ENCODE peak calls at places on chromosomes 16 and 17, in six cellular contexts. U, H, O, K, S and Y are unnamed samples.
A peak's percentile ranks its signal among the peaks of the same experiment; 100 is the strongest.

GRCh38 chr16:53152321-53152720 is 97.5 kb downstream of the CHD9 start:
- DNase-seq in U (no peak), H (no peak), O (no peak), K (no peak), S (no peak), Y (no peak)

GRCh38 chr17:67360880-67361279 is 5.5 kb downstream of the PSMD12 start:
- DNase-seq in U (no peak), H (no peak), O (no peak), K (no peak), S (no peak), Y (no peak)

GRCh38 chr17:30495586-30495985 is 18.4 kb downstream of the GOSR1 start:
- DNase-seq in U (no peak), H (no peak), O (no peak), K (no peak), S (no peak), Y (no peak)

GRCh38 chr16:63890072-63890471 is 1231.8 kb downstream of the CDH11 start:
- DNase-seq in U (no peak), H (no peak), O (no peak), K (no peak), S (no peak), Y (no peak)

GRCh38 chr17:12512712-12513355 is 152.9 kb upstream of the MYOCD start:
- DNase-seq in U (no peak), H (no peak), O (no peak), K (no peak), S (no peak), Y (no peak)

GRCh38 chr16:85903576-85903975 is 4.6 kb downstream of the IRF8 start:
- DNase-seq in U (no peak), H (no peak), O (no peak), K (peak; percentile 87), S (no peak), Y (no peak)

GRCh38 chr17:79937981-79938695 is 97.5 kb downstream of the TBC1D16 start:
- DNase-seq in U (no peak), H (no peak), O (no peak), K (no peak), S (no peak), Y (no peak)

GRCh38 chr17:65537343-65537844 is 24.1 kb downstream of the AXIN2 start:
- DNase-seq in U (no peak), H (no peak), O (no peak), K (no peak), S (no peak), Y (no peak)

GRCh38 chr16:17757808-17758207 is 287.0 kb upstream of the XYLT1 start:
- DNase-seq in U (no peak), H (no peak), O (no peak), K (no peak), S (no peak), Y (no peak)

GRCh38 chr17:8155341-8156173 is 3.4 kb upstream of the PER1 start:
- DNase-seq in U (no peak), H (no peak), O (no peak), K (no peak), S (no peak), Y (no peak)

GRCh38 chr17:79023886-79024771 is at the start of gene C1QTNF1:
- DNase-seq in U (no peak), H (no peak), O (peak; percentile 62), K (no peak), S (no peak), Y (peak; percentile 56)

GRCh38 chr17:41697122-41697962 is 8.7 kb downstream of the EIF1 start:
- DNase-seq in U (no peak), H (peak; percentile 63), O (no peak), K (no peak), S (no peak), Y (no peak)

GRCh38 chr17:56751145-56751743 is 82.5 kb downstream of the C17orf67 start:
- DNase-seq in U (no peak), H (no peak), O (no peak), K (no peak), S (no peak), Y (no peak)

GRCh38 chr17:50465635-50466034 is 3.0 kb downstream of the CHAD start:
- DNase-seq in U (no peak), H (no peak), O (no peak), K (no peak), S (no peak), Y (no peak)

GRCh38 chr16:77336637-77337036 is 98.2 kb downstream of the ADAMTS18 start:
- DNase-seq in U (peak; percentile 15), H (no peak), O (no peak), K (no peak), S (no peak), Y (no peak)
- TF ChIP-seq TAF1 in U (no peak), H (no peak), O (no peak), K (no peak), S (no peak), Y (no peak)

GRCh38 chr17:75633484-75634375 is 496 bp downstream of the SMIM5 start:
- DNase-seq in U (peak; percentile 74), H (peak; percentile 95), O (peak; percentile 91), K (no peak), S (peak; percentile 91), Y (peak; percentile 81)
- TF ChIP-seq POLR2A in U (no peak), H (no peak), O (no peak), K (no peak), S (no peak), Y (no peak)

DNA sequence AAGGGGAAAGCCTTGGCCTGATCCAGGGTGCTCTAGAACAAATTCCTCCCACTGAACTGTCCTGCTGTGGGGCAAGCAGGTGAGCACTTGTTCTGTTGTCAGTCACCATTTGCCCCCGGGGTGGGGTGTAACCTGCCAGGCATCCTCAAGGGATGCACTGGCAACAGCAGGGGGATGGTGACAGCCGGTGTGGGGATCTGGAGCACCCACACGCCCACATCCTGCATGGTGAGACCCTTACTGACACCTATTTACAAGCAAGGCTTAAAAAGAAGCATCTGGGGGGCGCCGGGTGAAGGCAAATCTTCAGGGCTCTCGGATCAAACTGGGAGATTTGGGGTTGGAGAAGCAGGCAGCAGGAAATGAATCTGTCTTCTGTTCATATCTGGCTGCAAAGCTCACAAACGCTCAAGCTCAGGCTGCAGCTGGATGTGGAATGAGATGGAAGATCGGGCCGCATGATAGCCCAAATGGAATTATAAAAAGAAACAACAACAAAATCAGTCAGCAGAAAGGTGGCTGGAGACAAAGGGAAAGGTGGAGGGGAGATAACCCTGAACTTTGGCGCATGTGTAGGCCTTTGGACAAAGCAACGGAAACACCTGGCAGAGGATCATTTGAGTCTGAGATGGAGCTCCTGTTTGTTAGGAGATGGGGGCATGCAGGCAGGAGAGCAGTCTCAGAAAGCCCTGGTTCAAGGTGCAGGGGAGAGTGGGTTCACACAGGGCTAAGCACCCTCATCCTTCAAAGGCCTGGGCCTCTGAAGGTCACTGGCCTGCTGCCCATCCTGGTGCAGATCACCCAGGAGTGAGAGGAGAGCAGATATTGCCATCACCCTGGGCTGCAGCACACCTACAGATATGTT is 20.9 kb upstream of the NUP93 start:
- DNase-seq in U (no peak), H (no peak), O (no peak), K (no peak), S (no peak), Y (no peak)
- TF ChIP-seq TAF1 in U (no peak), H (no peak), O (no peak), K (no peak), S (no peak), Y (no peak)

GRCh38 chr17:27771576-27771975 is 28.8 kb downstream of the NOS2 start:
- DNase-seq in U (no peak), H (no peak), O (no peak), K (no peak), S (no peak), Y (no peak)
- TF ChIP-seq POLR2A in U (no peak), H (no peak), O (no peak), K (no peak), S (no peak), Y (no peak)

GRCh38 chr16:87560428-87561199 is 41.7 kb upstream of the JPH3 start:
- DNase-seq in U (peak; percentile 47), H (peak; percentile 93), O (peak; percentile 63), K (no peak), S (no peak), Y (no peak)
- TF ChIP-seq TAF1 in U (no peak), H (no peak), O (no peak), K (no peak), S (no peak), Y (no peak)